ENCODE peak calls at places on chromosome 3, in seven cellular contexts. W, Z, V, R, U, Y and O are unnamed samples.

GRCh38 chr3:71695000-71695482 is 30.2 kb downstream of the EIF4E3 start:
- DNase-seq in W (no peak), Z (no peak), V (no peak), R (no peak), U (no peak), Y (no peak), O (no peak)

GRCh38 chr3:52787672-52788625 is 6.6 kb upstream of the ITIH3 start:
- DNase-seq in W (no peak), Z (no peak), V (no peak), R (no peak), U (no peak), Y (no peak), O (no peak)

GRCh38 chr3:71219744-71220638 is 363.5 kb downstream of the FOXP1 start:
- DNase-seq in W (no peak), Z (no peak), V (no peak), R (no peak), U (no peak), Y (no peak), O (no peak)

GRCh38 chr3:14576163-14576562 is 36.0 kb upstream of the GRIP2 start:
- DNase-seq in W (no peak), Z (no peak), V (no peak), R (no peak), U (no peak), Y (no peak), O (no peak)

GRCh38 chr3:83559082-83559481 is 1399.7 kb upstream of the CADM2 start:
- DNase-seq in W (no peak), Z (no peak), V (no peak), R (no peak), U (no peak), Y (no peak), O (no peak)

GRCh38 chr3:58858126-58858525 is 191.6 kb upstream of the FAM3D start:
- DNase-seq in W (no peak), Z (no peak), V (no peak), R (no peak), U (no peak), Y (no peak), O (no peak)

GRCh38 chr3:151135548-151136337 is 50.3 kb downstream of the MED12L start:
- DNase-seq in W (peak), Z (no peak), V (peak), R (no peak), U (no peak), Y (peak), O (no peak)

GRCh38 chr3:38646062-38646461 is 3.4 kb downstream of the SCN5A start:
- DNase-seq in W (no peak), Z (no peak), V (no peak), R (no peak), U (no peak), Y (no peak), O (no peak)

GRCh38 chr3:97884724-97885123 is 62.9 kb downstream of the CRYBG3 start:
- DNase-seq in W (no peak), Z (no peak), V (no peak), R (no peak), U (no peak), Y (no peak), O (no peak)